ENCODE peak calls at places on chromosomes 12 and 14, in six cellular contexts. J is stimulated activated CD4-positive, alpha-beta T cell treated with anti-CD3 and anti-CD28 coated beads, Interleukin-1b, Interleukin-23, amount 100 ng/mL, for 1 hour; W is T-helper 2 cell; U is Kasumi-1; V is tibial nerve; Z is stimulated activated CD8-positive, alpha-beta memory T cell treated with anti-CD3 and anti-CD28 coated beads, Interleukin-2, amount 100 ng/mL, for 1 hour. X is an unnamed sample.

GRCh38 chr14:100577321-100577985 is 9.8 kb downstream of the BEGAIN start:
- DNase-seq in J (no peak), W (no peak), U (no peak), V (no peak), Z (no peak), X (no peak)

GRCh38 chr12:92827836-92828431 is 101.2 kb downstream of the EEA1 start:
- DNase-seq in J (peak), W (no peak), U (peak), V (no peak), Z (no peak), X (peak)

GRCh38 chr14:45715946-45716345 is 462.9 kb upstream of the MIS18BP1 start:
- DNase-seq in J (no peak), W (no peak), U (no peak), V (no peak), Z (no peak), X (no peak)

GRCh38 chr14:70665448-70666363 is 24.0 kb downstream of the TTC9 start:
- DNase-seq in J (no peak), W (no peak), U (no peak), V (no peak), Z (no peak), X (no peak)

GRCh38 chr12:101891462-101891971 is 14.1 kb downstream of the DRAM1 start:
- DNase-seq in J (no peak), W (no peak), U (peak), V (no peak), Z (no peak), X (no peak)

GRCh38 chr12:129193263-129193871 is 340.1 kb downstream of the GLT1D1 start:
- DNase-seq in J (no peak), W (no peak), U (peak), V (no peak), Z (no peak), X (peak)

GRCh38 chr12:98126637-98127335 is 388.6 kb upstream of the TMPO start:
- DNase-seq in J (no peak), W (no peak), U (no peak), V (no peak), Z (no peak), X (peak)

GRCh38 chr14:77110286-77110685 is 12.2 kb downstream of the CIPC start:
- DNase-seq in J (no peak), W (no peak), U (no peak), V (no peak), Z (no peak), X (no peak)

GRCh38 chr14:29930283-29930682 is 2.6 kb upstream of the PRKD1 start:
- DNase-seq in J (no peak), W (no peak), U (no peak), V (no peak), Z (no peak), X (no peak)

GRCh38 chr12:45890276-45890675 is 100.1 kb downstream of the SCAF11 start:
- DNase-seq in J (no peak), W (no peak), U (no peak), V (no peak), Z (no peak), X (no peak)

X was measured in OCI-M1.